ENCODE peak calls at places on chromosomes 13 and 19, in eight cellular contexts. V, Q, E, S, D, W, R and I are unnamed samples.

GRCh38 chr19:3821857-3822364 is 35.7 kb upstream of the MATK start:
- DNase-seq in E (no peak), D (peak; percentile 98), Q (peak; percentile 69), V (peak; percentile 27), R (peak; percentile 38), W (peak; percentile 58), S (peak; percentile 64), I (peak; percentile 76)

GRCh38 chr19:21835429-21835809 is 563 bp downstream of the ZNF43 start:
- DNase-seq in E (no peak), Q (peak; percentile 30), V (peak; percentile 56), W (no peak), R (no peak), D (no peak), S (no peak), I (no peak)

GRCh38 chr19:37914908-37915307 is 7.9 kb downstream of the SIPA1L3 start:
- DNase-seq in Q (no peak), E (no peak), S (no peak), R (peak; percentile 55), D (no peak), V (peak; percentile 6), W (no peak), I (peak; percentile 87)

GRCh38 chr19:17967258-17968051 is 548 bp downstream of the KCNN1 start:
- DNase-seq in D (peak; percentile 63), W (no peak), Q (no peak), R (no peak), S (no peak), V (no peak), E (no peak), I (no peak)

GRCh38 chr13:52706074-52706473 is 33.5 kb downstream of the CNMD start:
- DNase-seq in D (no peak), E (no peak), Q (no peak), V (no peak), S (no peak), R (no peak), W (no peak), I (no peak)

GRCh38 chr13:38763446-38764381 is 76.8 kb downstream of the FREM2 start:
- DNase-seq in D (peak; percentile 53), R (peak; percentile 72), E (peak; percentile 24), V (peak; percentile 45), S (no peak), W (peak; percentile 14), Q (peak; percentile 20), I (peak; percentile 40)

GRCh38 chr19:39164289-39164688 is 32.5 kb upstream of the NCCRP1 start:
- DNase-seq in Q (no peak), V (no peak), R (no peak), D (no peak), S (no peak), W (no peak), E (no peak), I (no peak)

GRCh38 chr13:69616398-69616797 is 491.2 kb upstream of the ATXN8OS start:
- DNase-seq in R (no peak), Q (no peak), E (no peak), W (no peak), D (no peak), S (no peak), V (no peak), I (no peak)

GRCh38 chr13:54198911-54199310 is 1170.3 kb downstream of the OLFM4 start:
- DNase-seq in E (no peak), W (no peak), Q (no peak), R (no peak), S (no peak), V (no peak), D (no peak), I (no peak)

GRCh38 chr13:83232626-83233025 is 649.6 kb downstream of the SLITRK1 start:
- DNase-seq in Q (no peak), D (no peak), E (no peak), R (no peak), V (no peak), S (no peak), W (no peak), I (no peak)

GRCh38 chr13:79862515-79862914 is 381.6 kb downstream of the NDFIP2 start:
- DNase-seq in R (no peak), S (no peak), V (no peak), Q (no peak), D (no peak), E (no peak), W (no peak), I (no peak)

GRCh38 chr13:98405690-98406344 is 171.1 kb downstream of the STK24 start:
- DNase-seq in S (no peak), R (peak; percentile 94), D (no peak), E (no peak), V (peak; percentile 74), W (no peak), Q (no peak), I (no peak)

GRCh38 chr19:34171539-34171876 is 796 bp upstream of the LSM14A start:
- DNase-seq in V (no peak), E (no peak), Q (no peak), D (no peak), W (peak; percentile 55), S (no peak), R (no peak), I (no peak)

GRCh38 chr13:41299316-41300094 is 11.6 kb upstream of the NAA16 start:
- DNase-seq in W (no peak), V (no peak), Q (no peak), D (no peak), E (no peak), R (no peak), S (no peak), I (peak; percentile 21)

GRCh38 chr19:55079400-55080038 is 3.9 kb downstream of the EPS8L1 start:
- DNase-seq in W (no peak), S (no peak), E (no peak), D (no peak), R (no peak), Q (no peak), V (no peak), I (no peak)

GRCh38 chr13:39600766-39601165 is 2.2 kb downstream of the LHFPL6 start:
- DNase-seq in R (peak; percentile 52), Q (no peak), D (peak; percentile 45), S (no peak), V (no peak), E (no peak), W (no peak), I (no peak)